ENCODE peak calls at places on chromosome 22, in six cellular contexts. J is heart left ventricle, X is tibial nerve, K is upper lobe of left lung, V is HCT116, O is right lobe of liver. R is an unnamed sample. For H3K36me3 and H3K4me1, the result is how much of the 10 kb centered on the place peaks cover.

GRCh38 chr22:33873186-33873585 is 47.1 kb downstream of the LARGE1 start:
- DNase-seq in X (no peak), O (no peak), V (no peak), J (peak), K (peak), R (no peak)

GRCh38 chr22:19407649-19408606 is 23.6 kb downstream of the HIRA start:
- DNase-seq in V (no peak), X (no peak), J (peak), O (no peak), K (no peak), R (no peak)

GRCh38 chr22:30922151-30922611 is 46.4 kb downstream of the MORC2 start:
- DNase-seq in J (peak), X (no peak), K (peak), V (no peak), O (peak), R (no peak)

GRCh38 chr22:31825513-31825912 is 71.7 kb downstream of the DEPDC5 start:
- DNase-seq in O (no peak), X (no peak), K (no peak), V (no peak), J (no peak), R (no peak)

GRCh38 chr22:36411589-36412258 is 24.0 kb upstream of the MYH9 start:
- DNase-seq in J (no peak), V (no peak), K (no peak), X (no peak), O (no peak), R (no peak)

GRCh38 chr22:50252081-50253045 is 1.3 kb upstream of the HDAC10 start:
- DNase-seq in K (peak), V (no peak), J (peak), O (peak), X (peak), R (peak)

GRCh38 chr22:33110562-33111163 is 52.5 kb upstream of the SYN3 start:
- DNase-seq in K (no peak), O (no peak), V (no peak), X (no peak), J (no peak), R (no peak)

GRCh38 chr22:30868663-30869385 is 99.8 kb downstream of the MORC2 start:
- DNase-seq in O (peak), K (no peak), J (peak), X (no peak), V (no peak), R (no peak)

GRCh38 chr22:39369186-39369585 is 19.4 kb downstream of the SYNGR1 start:
- DNase-seq in O (no peak), X (no peak), J (no peak), K (no peak), V (no peak), R (no peak)

GRCh38 chr22:46969491-46969890 is 207.0 kb downstream of the TBC1D22A start:
- DNase-seq in J (no peak), K (no peak), X (no peak), O (no peak), V (no peak), R (no peak)

GRCh38 chr22:30697975-30698374 is 3.3 kb downstream of the OSBP2 start:
- DNase-seq in J (no peak), K (no peak), X (no peak), V (no peak), O (no peak), R (no peak)

GRCh38 chr22:36884314-36885158 is 23.7 kb downstream of the NCF4 start:
- DNase-seq in O (no peak), X (no peak), K (no peak), V (no peak), J (no peak), R (no peak)

GRCh38 chr22:44445731-44446130 is 52.3 kb downstream of the RTL6 start:
- DNase-seq in J (no peak), O (no peak), K (peak), X (no peak), V (no peak), R (no peak)

GRCh38 chr22:30481711-30482110 is 9.9 kb upstream of the SEC14L3 start:
- DNase-seq in X (no peak), K (no peak), V (no peak), O (peak), J (no peak), R (no peak)

GRCh38 chr22:23276656-23277582 is 96.6 kb downstream of the BCR start:
- DNase-seq in J (no peak), V (no peak), O (no peak), K (no peak), X (no peak), R (no peak)
- H3K36me3 ChIP-seq in J (under half), V (under half), O (under half), K (half or more), X (under half), R (under half)

GRCh38 chr22:45781941-45782340 is 110.3 kb downstream of the ATXN10 start:
- DNase-seq in K (no peak), V (no peak), J (no peak), O (no peak), X (no peak), R (no peak)
- H3K4me1 ChIP-seq in K (under half), V (under half), J (under half), O (under half), X (under half), R (under half)

GRCh38 chr22:42591987-42592386 is 22.7 kb downstream of the POLDIP3 start:
- DNase-seq in O (no peak), V (no peak), J (no peak), K (no peak), X (no peak), R (no peak)

GRCh38 chr22:42595434-42595833 is 19.2 kb downstream of the POLDIP3 start:
- DNase-seq in J (peak), K (no peak), V (no peak), X (no peak), O (no peak), R (no peak)

GRCh38 chr22:42601879-42602465 is 12.7 kb downstream of the POLDIP3 start:
- DNase-seq in K (no peak), X (no peak), J (no peak), V (no peak), O (no peak), R (no peak)

GRCh38 chr22:42596376-42596775 is 18.3 kb downstream of the POLDIP3 start:
- DNase-seq in K (no peak), J (peak), X (no peak), O (no peak), V (no peak), R (no peak)

GRCh38 chr22:42596863-42597530 is 17.7 kb downstream of the POLDIP3 start:
- DNase-seq in J (no peak), V (no peak), X (no peak), K (no peak), O (no peak), R (no peak)
- TF ChIP-seq POLR2A in J (no peak), V (no peak), X (no peak), K (no peak), O (no peak), R (no peak)

GRCh38 chr22:38221407-38221806 is 19.6 kb downstream of the MAFF start:
- DNase-seq in K (no peak), V (no peak), O (no peak), J (no peak), X (no peak), R (no peak)

GRCh38 chr22:38220163-38220562 is 18.4 kb downstream of the MAFF start:
- DNase-seq in V (no peak), X (no peak), O (no peak), J (no peak), K (no peak), R (no peak)

GRCh38 chr22:38221908-38222796 is 20.4 kb downstream of the MAFF start:
- DNase-seq in O (no peak), K (no peak), J (no peak), X (no peak), V (no peak), R (no peak)

GRCh38 chr22:38219644-38220043 is 17.9 kb downstream of the MAFF start:
- DNase-seq in V (no peak), O (no peak), J (no peak), X (no peak), K (no peak), R (no peak)

GRCh38 chr22:38220653-38221386 is 19.0 kb downstream of the MAFF start:
- DNase-seq in X (no peak), K (no peak), O (no peak), V (no peak), J (no peak), R (no peak)
- H3K36me3 ChIP-seq in X (under half), K (under half), O (under half), V (under half), J (under half), R (under half)

GRCh38 chr22:28887725-28888459 is 4.5 kb downstream of the ZNRF3 start:
- DNase-seq in J (no peak), K (no peak), V (no peak), O (no peak), X (no peak), R (no peak)

GRCh38 chr22:28891156-28891733 is 7.9 kb downstream of the ZNRF3 start:
- DNase-seq in O (no peak), V (no peak), J (no peak), K (no peak), X (no peak), R (no peak)

GRCh38 chr22:28885939-28886338 is 2.6 kb downstream of the ZNRF3 start:
- DNase-seq in V (no peak), O (no peak), X (no peak), K (no peak), J (no peak), R (no peak)

GRCh38 chr22:28892175-28892731 is 8.9 kb downstream of the ZNRF3 start:
- DNase-seq in O (no peak), J (no peak), K (no peak), V (no peak), X (no peak), R (no peak)

GRCh38 chr22:28889625-28890024 is 6.3 kb downstream of the ZNRF3 start:
- DNase-seq in O (no peak), K (no peak), V (no peak), X (no peak), J (no peak), R (no peak)
- H3K4me1 ChIP-seq in O (under half), K (under half), V (under half), X (under half), J (under half), R (under half)

DNA sequence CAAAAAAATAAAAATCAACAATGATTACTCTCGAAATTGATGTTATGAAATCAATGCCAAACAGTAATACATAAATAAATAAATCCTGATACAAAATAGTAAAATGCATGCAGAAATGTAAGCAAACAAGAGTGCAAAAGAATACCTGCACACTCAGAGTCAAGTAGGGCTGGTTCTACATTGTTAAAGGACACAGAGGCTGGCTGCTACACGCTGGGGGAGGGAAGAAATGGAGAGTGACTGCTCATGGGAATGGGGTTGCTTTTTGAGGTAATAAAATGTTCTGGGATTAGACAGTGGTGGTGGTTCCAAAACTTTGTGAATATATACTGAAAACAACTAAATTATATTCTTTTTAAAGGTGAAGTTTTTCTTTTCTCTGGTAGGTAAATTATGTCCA is 32.1 kb downstream of the MAPK1 start:
- DNase-seq in O (no peak), V (no peak), X (no peak), K (no peak), J (no peak), R (no peak)
- TF ChIP-seq POLR2A in O (no peak), V (no peak), X (no peak), K (no peak), J (no peak), R (no peak)

DNA sequence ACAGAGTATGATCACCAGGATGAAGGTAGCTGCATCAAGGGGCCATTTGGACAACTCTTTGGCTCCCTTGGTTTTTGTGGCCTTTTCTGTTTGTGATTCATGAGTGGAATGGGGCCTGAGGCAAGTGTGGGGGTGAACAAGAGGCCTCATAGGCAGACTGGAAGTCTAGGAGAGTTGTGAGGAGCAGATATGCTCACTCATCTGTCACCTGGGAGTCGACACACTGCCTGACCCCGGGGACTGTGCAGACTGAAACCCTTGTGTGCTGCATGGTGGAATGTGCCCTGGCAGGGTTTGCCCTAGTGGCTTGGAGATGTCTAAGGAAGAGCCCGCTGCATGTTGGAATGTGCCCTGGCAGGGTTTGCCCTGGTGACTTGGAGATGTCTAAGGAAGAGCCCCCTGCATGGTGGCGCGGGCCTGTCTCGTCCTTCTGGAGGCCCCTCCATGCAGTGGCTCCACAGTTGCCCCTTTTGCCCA is 60.0 kb downstream of the MED15 start:
- DNase-seq in X (no peak), O (peak), J (no peak), K (no peak), V (no peak), R (no peak)
- H3K36me3 ChIP-seq in X (under half), O (half or more), J (under half), K (half or more), V (under half), R (under half)

DNA sequence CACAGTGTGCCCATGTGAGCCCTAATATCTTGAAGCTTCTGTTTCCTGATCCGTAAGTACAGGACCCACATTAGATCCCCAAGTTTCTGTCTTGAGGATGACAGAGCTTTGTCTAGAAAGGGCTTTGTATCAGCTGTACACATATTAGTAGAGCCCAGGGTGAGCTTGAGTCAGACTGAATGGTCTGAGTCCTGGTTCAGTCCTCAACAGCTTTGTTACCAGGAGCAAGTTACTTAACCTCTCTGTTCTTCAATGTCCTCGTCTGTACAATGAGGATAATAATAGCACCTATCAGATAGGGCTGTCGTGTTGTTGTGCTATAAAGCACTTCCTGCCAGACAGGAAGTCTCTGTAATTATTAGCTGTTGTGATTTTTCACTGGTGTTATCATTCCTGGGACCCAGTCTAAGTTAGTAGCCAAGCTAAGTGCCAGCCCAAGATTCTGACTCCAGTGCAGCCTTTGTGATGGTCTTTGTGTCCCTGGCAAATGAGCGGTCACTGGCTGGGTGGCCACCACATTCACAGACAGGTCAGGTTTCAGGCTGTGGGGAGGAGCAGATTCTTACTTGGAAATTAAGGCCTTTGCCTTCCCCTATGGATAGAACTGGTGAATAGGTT is 6.8 kb downstream of the TOM1 start:
- DNase-seq in X (no peak), O (no peak), V (no peak), J (no peak), K (no peak), R (no peak)
- H3K4me1 ChIP-seq in X (under half), O (under half), V (under half), J (under half), K (under half), R (under half)